ENCODE peak calls at places on chromosomes 6 and 20, in ten cellular contexts. F is psoas muscle; W is choroid plexus epithelial cell; H is astrocyte; D is HFFc6; M is CD8-positive, alpha-beta T cell; Z is cardiac fibroblast; N is prostate gland; C is dorsolateral prefrontal cortex; T is heart left ventricle. K is an unnamed sample.

GRCh38 chr6:163354779-163355431 is 59.6 kb upstream of the QKI start:
- DNase-seq in F (peak; percentile 71), W (no peak), H (peak; percentile 53), D (no peak), M (no peak), Z (peak; percentile 75), N (no peak), C (no peak), T (peak; percentile 86), K (no peak)

GRCh38 chr6:41801380-41801779 is 13.9 kb downstream of the TOMM6 start:
- DNase-seq in F (no peak), W (peak; percentile 67), H (no peak), D (peak; percentile 13), M (no peak), Z (peak; percentile 60), N (no peak), C (no peak), T (no peak), K (no peak)

GRCh38 chr6:52497652-52498408 is 77.7 kb downstream of the EFHC1 start:
- DNase-seq in F (no peak), W (peak; percentile 57), H (peak; percentile 62), D (no peak), M (no peak), Z (no peak), N (no peak), C (no peak), T (no peak), K (peak; percentile 60)

GRCh38 chr6:148471624-148472494 is 129.2 kb downstream of the SASH1 start:
- DNase-seq in F (no peak), W (peak; percentile 53), H (peak; percentile 73), D (no peak), M (no peak), Z (no peak), N (no peak), C (no peak), T (no peak), K (peak; percentile 5)

GRCh38 chr6:165092881-165093595 is 216.4 kb downstream of the C6orf118 start:
- DNase-seq in F (no peak), W (no peak), H (no peak), D (no peak), M (no peak), Z (no peak), N (no peak), C (no peak), T (no peak), K (no peak)

GRCh38 chr20:38063911-38064310 is 30.4 kb downstream of the RPRD1B start:
- DNase-seq in F (no peak), W (no peak), H (no peak), D (no peak), M (no peak), Z (no peak), N (no peak), C (no peak), T (no peak), K (no peak)

GRCh38 chr6:148620579-148621298 is 126.1 kb upstream of the UST start:
- DNase-seq in F (no peak), W (no peak), H (no peak), D (no peak), M (no peak), Z (no peak), N (no peak), C (no peak), T (no peak), K (no peak)

GRCh38 chr20:58245931-58246330 is 17.5 kb upstream of the ANKRD60 start:
- DNase-seq in F (no peak), W (no peak), H (no peak), D (no peak), M (no peak), Z (no peak), N (no peak), C (no peak), T (no peak), K (peak; percentile 68)

GRCh38 chr6:35452186-35453090 is at the start of gene FANCE:
- DNase-seq in F (peak; percentile 97), W (peak; percentile 95), H (peak; percentile 62), D (peak; percentile 84), M (peak; percentile 88), Z (peak; percentile 94), N (peak; percentile 94), C (peak; percentile 94), T (peak; percentile 98), K (peak; percentile 98)

GRCh38 chr6:148464319-148465010 is 121.8 kb downstream of the SASH1 start:
- DNase-seq in F (peak; percentile 65), W (peak; percentile 87), H (peak; percentile 50), D (peak; percentile 76), M (peak; percentile 25), Z (peak; percentile 86), N (peak; percentile 47), C (peak; percentile 64), T (no peak), K (peak; percentile 89)

GRCh38 chr6:170136541-170137175 is 154.2 kb downstream of the DLL1 start:
- DNase-seq in F (peak; percentile 48), W (no peak), H (no peak), D (no peak), M (no peak), Z (no peak), N (no peak), C (no peak), T (peak; percentile 68), K (peak; percentile 85)

GRCh38 chr6:15474196-15474595 is 188.6 kb downstream of the DTNBP1 start:
- DNase-seq in F (no peak), W (peak; percentile 57), H (peak; percentile 54), D (peak; percentile 78), M (no peak), Z (peak; percentile 63), N (no peak), C (no peak), T (no peak), K (no peak)

GRCh38 chr20:14264869-14265268 is 72.5 kb downstream of the FLRT3 start:
- DNase-seq in F (no peak), W (peak; percentile 71), H (no peak), D (peak; percentile 13), M (no peak), Z (peak; percentile 42), N (no peak), C (no peak), T (no peak), K (no peak)

DNA sequence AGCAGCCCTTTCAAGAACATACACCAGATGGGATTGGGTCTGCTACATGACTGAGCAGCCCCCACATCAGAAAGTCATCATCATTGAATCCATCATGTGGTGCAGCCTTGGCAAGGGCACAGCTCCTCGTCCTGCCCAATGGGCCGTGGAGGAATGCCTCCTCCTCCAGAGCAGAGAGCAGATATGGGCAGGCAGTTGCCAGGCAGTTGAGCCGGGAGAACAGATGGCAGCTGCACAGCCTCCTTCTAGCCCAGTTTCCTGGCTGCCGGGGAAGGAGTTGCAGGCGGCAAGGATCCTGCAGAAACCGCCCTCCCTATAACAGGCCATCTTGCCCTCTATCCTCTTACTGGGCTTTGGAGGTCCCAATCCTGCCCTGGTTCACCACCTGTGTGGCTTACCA is 11.9 kb upstream of the ZFAND3 start:
- DNase-seq in F (peak; percentile 67), W (no peak), H (no peak), D (no peak), M (no peak), Z (no peak), N (no peak), C (peak; percentile 75), T (no peak), K (no peak)
- TF ChIP-seq CTCF in F (peak; percentile 46), W (peak; percentile 2), H (no peak), D (no peak), M (no peak), Z (no peak), N (no peak), C (no peak), T (no peak), K (no peak)

GRCh38 chr20:34967421-34967820 is 11.8 kb downstream of the MYH7B start:
- DNase-seq in F (no peak), W (no peak), H (no peak), D (no peak), M (no peak), Z (no peak), N (no peak), C (no peak), T (no peak), K (no peak)
- TF ChIP-seq CTCF in F (no peak), W (no peak), H (no peak), D (no peak), M (no peak), Z (no peak), N (no peak), C (no peak), T (no peak), K (no peak)

GRCh38 chr6:39228992-39229767 is at the start of gene KCNK5:
- DNase-seq in F (peak; percentile 80), W (peak; percentile 44), H (peak; percentile 6), D (no peak), M (peak; percentile 44), Z (peak; percentile 38), N (peak; percentile 53), C (peak; percentile 61), T (peak; percentile 89), K (no peak)
- TF ChIP-seq CTCF in F (peak; percentile 41), W (peak; percentile 34), H (no peak), D (no peak), M (no peak), Z (no peak), N (no peak), C (no peak), T (peak; percentile 44), K (peak; percentile 47)

GRCh38 chr6:156687875-156688549 is 89.2 kb upstream of the ARID1B start:
- DNase-seq in F (no peak), W (peak; percentile 53), H (peak; percentile 26), D (peak; percentile 25), M (no peak), Z (peak; percentile 51), N (peak; percentile 10), C (peak; percentile 47), T (no peak), K (no peak)

GRCh38 chr6:156689656-156690055 is 87.5 kb upstream of the ARID1B start:
- DNase-seq in F (no peak), W (no peak), H (no peak), D (no peak), M (no peak), Z (no peak), N (no peak), C (no peak), T (no peak), K (no peak)

GRCh38 chr6:156686940-156687874 is 90.0 kb upstream of the ARID1B start:
- DNase-seq in F (peak; percentile 96), W (peak; percentile 91), H (peak; percentile 90), D (peak; percentile 81), M (peak; percentile 63), Z (peak; percentile 94), N (peak; percentile 92), C (peak; percentile 93), T (peak; percentile 95), K (peak; percentile 97)

GRCh38 chr6:156685823-156686428 is 91.3 kb upstream of the ARID1B start:
- DNase-seq in F (no peak), W (no peak), H (no peak), D (no peak), M (no peak), Z (no peak), N (no peak), C (no peak), T (no peak), K (no peak)

DNA sequence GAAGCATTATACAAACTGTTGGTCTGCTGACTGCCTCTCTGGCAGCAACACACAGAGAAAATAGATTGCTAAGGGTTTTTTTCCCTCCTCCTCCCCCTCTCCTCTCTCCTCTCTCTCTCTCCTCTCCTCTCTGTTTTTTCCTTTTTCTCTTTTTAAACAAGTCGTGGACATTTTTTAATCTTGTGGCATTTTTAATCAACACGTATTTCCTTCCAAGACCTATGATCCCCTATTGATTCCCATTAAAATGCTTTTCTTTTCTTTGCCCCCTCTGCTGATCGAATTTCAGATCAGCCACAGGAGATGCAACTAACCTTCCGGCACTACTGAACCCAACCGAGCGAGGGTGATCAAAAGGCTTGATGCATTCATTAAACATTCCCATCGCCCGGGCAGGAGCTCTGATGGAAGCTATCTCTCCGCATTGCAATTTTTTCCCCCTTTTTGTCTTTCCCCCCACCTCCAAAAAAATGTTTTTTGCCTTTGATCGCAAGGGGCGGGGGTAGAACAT is 90.7 kb upstream of the ARID1B start:
- DNase-seq in F (no peak), W (peak; percentile 82), H (peak; percentile 55), D (peak; percentile 46), M (peak; percentile 26), Z (peak; percentile 77), N (peak; percentile 48), C (no peak), T (no peak), K (no peak)
- TF ChIP-seq CTCF in F (peak; percentile 48), W (peak; percentile 55), H (peak; percentile 27), D (peak; percentile 65), M (peak; percentile 66), Z (peak; percentile 52), N (no peak), C (no peak), T (peak; percentile 34), K (peak; percentile 43)